ENCODE peak calls at places on chromosome 7, in seven cellular contexts. Y is GM12878, R is transverse colon, G is sigmoid colon, C is suprapubic skin, S is K562, M is stomach. Z is an unnamed sample.

GRCh38 chr7:112173214-112173905 is 32.8 kb downstream of the DOCK4 start:
- DNase-seq in Y (no peak), R (no peak), G (no peak), C (no peak), S (no peak), M (no peak), Z (no peak)

GRCh38 chr7:17830206-17830605 is 110.1 kb downstream of the SNX13 start:
- DNase-seq in Y (no peak), R (no peak), G (no peak), C (no peak), S (no peak), M (no peak), Z (no peak)

GRCh38 chr7:30260246-30260768 is 24.1 kb upstream of the ZNRF2 start:
- DNase-seq in Y (no peak), R (no peak), G (no peak), C (no peak), S (no peak), M (no peak), Z (no peak)

GRCh38 chr7:41052736-41053135 is 650.2 kb downstream of the INHBA start:
- DNase-seq in Y (no peak), R (no peak), G (no peak), C (no peak), S (no peak), M (no peak), Z (no peak)

GRCh38 chr7:37310322-37311080 is 138.2 kb downstream of the ELMO1 start:
- DNase-seq in Y (no peak), R (no peak), G (no peak), C (no peak), S (no peak), M (no peak), Z (no peak)

GRCh38 chr7:9557853-9558252 is 1124.4 kb downstream of the NXPH1 start:
- DNase-seq in Y (no peak), R (no peak), G (no peak), C (no peak), S (no peak), M (no peak), Z (no peak)

GRCh38 chr7:129150199-129150996 is 5.9 kb downstream of the TSPAN33 start:
- DNase-seq in Y (no peak), R (no peak), G (no peak), C (no peak), S (peak), M (no peak), Z (no peak)

GRCh38 chr7:29877196-29877595 is 70.9 kb downstream of the WIPF3 start:
- DNase-seq in Y (no peak), R (no peak), G (no peak), C (no peak), S (no peak), M (no peak), Z (no peak)

GRCh38 chr7:106840342-106840741 is 24.7 kb upstream of the PIK3CG start:
- DNase-seq in Y (no peak), R (no peak), G (no peak), C (no peak), S (no peak), M (no peak), Z (no peak)

GRCh38 chr7:1372063-1372462 is 87.2 kb downstream of the MICALL2 start:
- DNase-seq in Y (no peak), R (no peak), G (no peak), C (no peak), S (no peak), M (no peak), Z (no peak)

GRCh38 chr7:110090113-110090820 is 1000.7 kb upstream of the LRRN3 start:
- DNase-seq in Y (no peak), R (no peak), G (no peak), C (no peak), S (no peak), M (no peak), Z (no peak)

GRCh38 chr7:24755541-24756416 is 1.5 kb downstream of the GSDME start:
- DNase-seq in Y (peak), R (no peak), G (no peak), C (no peak), S (no peak), M (no peak), Z (no peak)

GRCh38 chr7:141693082-141693481 is 8.9 kb downstream of the DENND11 start:
- DNase-seq in Y (no peak), R (no peak), G (no peak), C (no peak), S (no peak), M (no peak), Z (no peak)

GRCh38 chr7:138924551-138925225 is 56.5 kb downstream of the KIAA1549 start:
- DNase-seq in Y (no peak), R (no peak), G (no peak), C (no peak), S (no peak), M (no peak), Z (no peak)

GRCh38 chr7:1857487-1858425 is 187.7 kb downstream of the ELFN1 start:
- DNase-seq in Y (no peak), R (no peak), G (peak), C (peak), S (no peak), M (no peak), Z (no peak)

GRCh38 chr7:89029864-89030263 is 234.3 kb upstream of the TEX47 start:
- DNase-seq in Y (no peak), R (no peak), G (no peak), C (no peak), S (no peak), M (no peak), Z (no peak)

GRCh38 chr7:64978497-64979203 is 12.2 kb downstream of the ZNF117 start:
- DNase-seq in Y (no peak), R (no peak), G (no peak), C (no peak), S (no peak), M (no peak), Z (no peak)

GRCh38 chr7:31767686-31768358 is 80.8 kb downstream of the PPP1R17 start:
- DNase-seq in Y (no peak), R (no peak), G (no peak), C (no peak), S (no peak), M (no peak), Z (no peak)

GRCh38 chr7:477626-478220 is 41.9 kb downstream of the PDGFA start:
- DNase-seq in Y (no peak), R (no peak), G (peak), C (no peak), S (no peak), M (no peak), Z (no peak)

GRCh38 chr7:43700059-43700501 is 29.2 kb downstream of the COA1 start:
- DNase-seq in Y (no peak), R (no peak), G (no peak), C (no peak), S (peak), M (no peak), Z (no peak)

GRCh38 chr7:31340603-31341002 is at the start of gene NEUROD6:
- DNase-seq in Y (no peak), R (no peak), G (no peak), C (no peak), S (no peak), M (no peak), Z (no peak)

GRCh38 chr7:134186022-134186421 is 58.9 kb downstream of the LRGUK start:
- DNase-seq in Y (no peak), R (no peak), G (no peak), C (no peak), S (no peak), M (no peak), Z (no peak)

GRCh38 chr7:30285067-30285530 is 702 bp downstream of the ZNRF2 start:
- DNase-seq in Y (no peak), R (peak), G (peak), C (no peak), S (peak), M (peak), Z (no peak)

GRCh38 chr7:91565499-91566331 is 301.5 kb downstream of the FZD1 start:
- DNase-seq in Y (no peak), R (no peak), G (no peak), C (peak), S (no peak), M (peak), Z (no peak)

GRCh38 chr7:129053938-129054437 is 923 bp downstream of the TNPO3 start:
- DNase-seq in Y (no peak), R (no peak), G (no peak), C (no peak), S (no peak), M (no peak), Z (no peak)

GRCh38 chr7:21980921-21981320 is 35.2 kb upstream of the CDCA7L start:
- DNase-seq in Y (no peak), R (no peak), G (no peak), C (no peak), S (no peak), M (no peak), Z (peak)

GRCh38 chr7:100827330-100828226 is at the start of gene EPHB4:
- DNase-seq in Y (no peak), R (peak), G (peak), C (peak), S (peak), M (peak), Z (no peak)

GRCh38 chr7:26201261-26202018 is at the start of gene CBX3:
- DNase-seq in Y (peak), R (peak), G (peak), C (peak), S (peak), M (peak), Z (peak)

GRCh38 chr7:42222119-42222518 is 14.9 kb downstream of the GLI3 start:
- DNase-seq in Y (no peak), R (no peak), G (no peak), C (no peak), S (no peak), M (no peak), Z (no peak)

GRCh38 chr7:14197280-14197679 is 207.8 kb upstream of the ETV1 start:
- DNase-seq in Y (no peak), R (no peak), G (no peak), C (no peak), S (no peak), M (no peak), Z (no peak)

GRCh38 chr7:81527651-81528050 is 242.2 kb downstream of the HGF start:
- DNase-seq in Y (no peak), R (no peak), G (no peak), C (no peak), S (no peak), M (no peak), Z (no peak)

GRCh38 chr7:120898710-120899499 is 41.0 kb upstream of the TSPAN12 start:
- DNase-seq in Y (no peak), R (no peak), G (no peak), C (no peak), S (no peak), M (no peak), Z (no peak)
- TF ChIP-seq POLR2A in Y (no peak), R (no peak), G (no peak), C (no peak), S (no peak), M (no peak), Z (no peak)

GRCh38 chr7:130890176-130891020 is 156.4 kb upstream of the KLF14 start:
- DNase-seq in Y (no peak), R (no peak), G (no peak), C (no peak), S (no peak), M (no peak), Z (no peak)
- TF ChIP-seq EP300 in Y (no peak), R (no peak), G (no peak), C (peak), S (no peak), M (no peak), Z (peak)

GRCh38 chr7:51354897-51355296 is 38.3 kb upstream of the COBL start:
- DNase-seq in Y (no peak), R (no peak), G (no peak), C (no peak), S (peak), M (no peak), Z (no peak)
- TF ChIP-seq POLR2AphosphoS5 in Y (no peak), R (no peak), G (no peak), C (no peak), S (no peak), M (no peak), Z (no peak)

GRCh38 chr7:130895006-130895750 is 161.2 kb upstream of the KLF14 start:
- DNase-seq in Y (no peak), R (no peak), G (no peak), C (no peak), S (no peak), M (no peak), Z (no peak)
- TF ChIP-seq POLR2A in Y (no peak), R (no peak), G (no peak), C (no peak), S (no peak), M (no peak), Z (no peak)

DNA sequence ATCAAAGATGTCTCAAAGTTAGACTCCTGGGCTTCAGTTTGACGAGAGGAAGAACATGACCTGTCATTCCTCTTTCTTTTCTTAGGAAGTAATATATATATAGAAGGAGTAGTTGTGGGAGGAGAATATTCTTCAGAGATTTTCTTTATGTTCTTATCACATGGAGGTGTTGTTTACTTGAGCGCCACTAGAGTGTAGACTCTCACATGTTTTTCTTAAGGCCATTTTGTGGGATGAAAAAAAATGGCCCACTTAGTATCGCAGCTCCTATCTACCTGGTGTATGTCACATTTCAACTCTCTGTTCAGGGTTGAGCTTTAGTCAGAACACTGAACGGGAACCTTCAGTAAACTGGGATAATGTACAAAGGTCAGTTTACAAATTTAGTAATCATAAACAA is 645.2 kb downstream of the PHTF2 start:
- DNase-seq in Y (no peak), R (no peak), G (no peak), C (no peak), S (no peak), M (no peak), Z (no peak)
- TF ChIP-seq EP300 in Y (no peak), R (no peak), G (no peak), C (no peak), S (no peak), M (no peak), Z (no peak)

Z was measured in esophagus muscularis mucosa.